ENCODE peak calls at places on chromosomes 1 and 21, in four cellular contexts. One of them, this sample, is unnamed. For H3K4me1, the result is how much of the 10 kb centered on the place peaks cover.

GRCh38 chr1:205994342-205994741 is 8.9 kb downstream of the RAB7B start:
- DNase-seq in uterus: no peak
- DNase-seq in mucosa of descending colon: no peak
- DNase-seq in GM23338: no peak
- DNase-seq in this sample: no peak

GRCh38 chr1:53121319-53122172 is 20.9 kb downstream of the SLC1A7 start:
- DNase-seq in uterus: peak
- DNase-seq in mucosa of descending colon: no peak
- DNase-seq in GM23338: no peak
- DNase-seq in this sample: no peak

GRCh38 chr21:44508426-44508710 is 31.6 kb downstream of the KRTAP10-1 start:
- DNase-seq in uterus: no peak
- DNase-seq in mucosa of descending colon: no peak
- DNase-seq in GM23338: no peak
- DNase-seq in this sample: no peak

GRCh38 chr1:10915594-10915993 is 96.9 kb upstream of the TARDBP start:
- DNase-seq in uterus: no peak
- DNase-seq in mucosa of descending colon: no peak
- DNase-seq in GM23338: no peak
- DNase-seq in this sample: peak

GRCh38 chr1:19682257-19682656 is 17.6 kb downstream of the HTR6 start:
- DNase-seq in uterus: no peak
- DNase-seq in mucosa of descending colon: no peak
- DNase-seq in GM23338: no peak
- DNase-seq in this sample: no peak

GRCh38 chr1:36612121-36612520 is 129.4 kb upstream of the CSF3R start:
- DNase-seq in uterus: no peak
- DNase-seq in mucosa of descending colon: no peak
- DNase-seq in GM23338: no peak
- DNase-seq in this sample: no peak

GRCh38 chr1:19038732-19039131 is 82.3 kb upstream of the IFFO2 start:
- DNase-seq in uterus: no peak
- DNase-seq in mucosa of descending colon: no peak
- DNase-seq in GM23338: no peak
- DNase-seq in this sample: peak

GRCh38 chr21:17903029-17903806 is 84.1 kb upstream of the C21orf91 start:
- DNase-seq in uterus: no peak
- DNase-seq in mucosa of descending colon: no peak
- DNase-seq in GM23338: peak
- DNase-seq in this sample: no peak

GRCh38 chr21:44801468-44802395 is at the start of gene UBE2G2:
- DNase-seq in uterus: peak
- DNase-seq in mucosa of descending colon: peak
- DNase-seq in GM23338: peak
- DNase-seq in this sample: peak

GRCh38 chr1:178055093-178055492 is 38.8 kb upstream of the RASAL2 start:
- DNase-seq in uterus: no peak
- DNase-seq in mucosa of descending colon: peak
- DNase-seq in GM23338: peak
- DNase-seq in this sample: no peak

GRCh38 chr1:24267003-24267402 is 52.2 kb upstream of the GRHL3 start:
- DNase-seq in uterus: no peak
- DNase-seq in mucosa of descending colon: peak
- DNase-seq in GM23338: no peak
- DNase-seq in this sample: no peak

DNA sequence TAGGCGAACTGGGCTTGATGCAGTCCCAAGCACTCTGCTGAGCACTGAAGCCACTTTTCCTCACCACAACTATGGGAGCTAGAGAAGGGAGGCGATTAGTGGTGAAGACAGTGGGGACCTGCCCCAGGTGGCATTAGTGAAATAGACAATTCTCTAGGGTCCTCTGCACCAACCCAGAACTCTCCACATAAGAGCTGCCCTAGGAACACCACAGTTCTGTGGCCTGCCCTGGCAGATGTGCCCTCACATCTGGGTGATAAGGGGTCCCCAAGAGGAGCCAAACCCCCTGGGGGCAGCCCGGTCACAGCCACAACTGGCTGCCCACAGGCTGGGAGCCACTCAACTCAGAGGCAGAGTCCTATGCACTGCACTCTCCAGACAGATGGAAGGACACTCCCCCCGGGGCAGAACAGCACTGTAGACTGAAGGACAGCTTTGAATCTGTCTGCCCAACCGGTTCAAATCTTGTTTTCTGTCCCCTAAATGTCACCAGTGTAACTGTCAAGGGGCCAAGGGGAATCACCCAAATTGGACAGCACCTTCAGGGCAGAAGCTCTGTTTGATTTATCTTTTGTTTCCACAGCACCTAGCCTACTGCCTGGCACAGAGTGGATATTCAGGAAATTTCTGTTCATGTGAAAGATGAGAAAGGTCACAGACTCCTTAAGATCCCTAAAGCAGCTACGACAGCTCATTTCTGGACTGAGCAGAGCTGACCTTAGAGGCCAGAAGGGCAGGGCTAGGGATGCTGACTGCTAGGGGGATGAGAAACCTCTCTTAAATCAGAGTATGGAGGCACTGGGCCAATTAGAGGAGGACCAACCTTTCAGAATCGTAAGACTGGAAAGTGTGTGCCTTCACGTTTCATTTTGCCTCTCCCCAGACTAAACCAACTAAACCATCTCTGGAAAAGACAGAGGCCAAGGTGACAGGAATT is 41.2 kb downstream of the ITPKB start:
- DNase-seq in uterus: no peak
- DNase-seq in mucosa of descending colon: no peak
- DNase-seq in GM23338: no peak
- DNase-seq in this sample: no peak
- H3K4me1 ChIP-seq in uterus: under half
- H3K4me1 ChIP-seq in mucosa of descending colon: under half
- H3K4me1 ChIP-seq in GM23338: under half
- H3K4me1 ChIP-seq in this sample: under half

GRCh38 chr1:41240806-41241747 is 1.0 kb downstream of the SCMH1 start:
- DNase-seq in uterus: peak
- DNase-seq in mucosa of descending colon: peak
- DNase-seq in GM23338: peak
- DNase-seq in this sample: peak

GRCh38 chr1:41242645-41243171 is 602 bp upstream of the SCMH1 start:
- DNase-seq in uterus: peak
- DNase-seq in mucosa of descending colon: no peak
- DNase-seq in GM23338: peak
- DNase-seq in this sample: no peak

GRCh38 chr1:41241748-41242644 is at the start of gene SCMH1:
- DNase-seq in uterus: peak
- DNase-seq in mucosa of descending colon: peak
- DNase-seq in GM23338: peak
- DNase-seq in this sample: peak

GRCh38 chr1:41238311-41239094 is 3.6 kb downstream of the SCMH1 start:
- DNase-seq in uterus: no peak
- DNase-seq in mucosa of descending colon: no peak
- DNase-seq in GM23338: no peak
- DNase-seq in this sample: no peak

GRCh38 chr1:41239988-41240610 is 2.0 kb downstream of the SCMH1 start:
- DNase-seq in uterus: peak
- DNase-seq in mucosa of descending colon: no peak
- DNase-seq in GM23338: no peak
- DNase-seq in this sample: no peak
- TF ChIP-seq CTCF in uterus: peak
- TF ChIP-seq CTCF in mucosa of descending colon: no peak
- TF ChIP-seq CTCF in GM23338: no peak
- TF ChIP-seq CTCF in this sample: peak

DNA sequence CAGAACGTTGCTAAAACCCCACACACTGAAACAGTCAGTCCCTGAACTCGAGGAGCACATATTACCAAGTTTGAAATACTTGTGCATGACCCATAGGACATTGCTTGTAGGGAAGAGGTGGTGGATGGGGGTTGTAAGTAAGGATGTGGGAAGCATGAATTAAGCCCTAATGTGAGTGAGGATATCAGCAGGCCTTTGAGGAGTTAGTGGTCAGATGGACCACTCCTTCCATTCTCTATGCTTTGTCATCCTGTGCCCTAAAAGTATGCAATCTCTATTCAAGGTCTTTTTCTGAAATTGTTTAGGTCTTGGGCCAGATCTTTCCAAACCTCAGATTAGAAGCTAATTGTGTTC is 70.9 kb upstream of the SAMSN1 start:
- DNase-seq in uterus: no peak
- DNase-seq in mucosa of descending colon: no peak
- DNase-seq in GM23338: peak
- DNase-seq in this sample: no peak
- H3K4me1 ChIP-seq in uterus: under half
- H3K4me1 ChIP-seq in mucosa of descending colon: under half
- H3K4me1 ChIP-seq in GM23338: half or more
- H3K4me1 ChIP-seq in this sample: under half

DNA sequence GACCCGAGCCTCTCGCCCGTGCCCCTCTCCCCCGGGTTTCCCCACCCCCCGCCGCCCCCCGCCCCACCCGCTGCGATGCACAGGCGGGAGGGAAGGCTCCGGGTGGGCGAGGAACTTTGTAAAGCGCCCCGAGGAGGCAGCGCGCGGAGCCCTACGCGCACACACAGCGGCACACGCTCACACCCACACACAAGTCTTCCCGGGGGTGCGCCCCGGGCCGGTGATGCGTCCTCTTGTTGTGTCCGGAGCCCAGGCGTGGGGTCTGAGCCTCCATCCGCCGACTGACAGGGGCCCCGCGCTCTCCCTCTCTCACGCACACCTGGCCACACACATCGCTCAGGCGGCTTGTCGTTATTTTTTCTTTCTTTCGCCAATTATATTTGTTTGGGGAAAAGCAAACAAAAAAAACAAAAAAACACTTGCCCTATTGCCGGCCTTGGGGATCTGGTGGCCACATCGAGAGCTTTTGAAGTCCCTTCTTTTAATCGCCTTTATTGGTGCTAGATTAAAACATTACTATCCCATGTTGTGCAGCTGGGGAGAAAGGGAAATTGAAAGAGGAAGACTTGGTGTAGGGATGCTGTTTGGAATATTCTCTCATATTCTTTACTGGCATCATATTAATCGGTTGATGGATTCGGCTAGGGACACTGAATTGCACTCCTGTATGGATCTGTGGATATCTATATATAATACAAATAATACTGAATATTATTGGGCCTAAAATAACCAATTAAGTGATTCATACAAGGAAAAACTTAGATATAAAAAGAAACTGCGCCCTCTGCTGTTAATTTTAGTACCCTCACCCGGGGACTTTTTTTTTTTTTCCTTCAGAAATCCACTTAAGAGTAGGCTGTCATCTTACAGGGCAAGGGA is 891 bp downstream of the NTNG1 start:
- DNase-seq in uterus: no peak
- DNase-seq in mucosa of descending colon: peak
- DNase-seq in GM23338: peak
- DNase-seq in this sample: peak
- TF ChIP-seq CTCF in uterus: peak
- TF ChIP-seq CTCF in mucosa of descending colon: no peak
- TF ChIP-seq CTCF in GM23338: no peak
- TF ChIP-seq CTCF in this sample: peak

GRCh38 chr1:8089535-8090228 is 63.6 kb upstream of the ERRFI1 start:
- DNase-seq in uterus: no peak
- DNase-seq in mucosa of descending colon: no peak
- DNase-seq in GM23338: no peak
- DNase-seq in this sample: no peak
- H3K4me1 ChIP-seq in uterus: under half
- H3K4me1 ChIP-seq in mucosa of descending colon: under half
- H3K4me1 ChIP-seq in GM23338: under half
- H3K4me1 ChIP-seq in this sample: under half

GRCh38 chr1:1035291-1035931 is 15.5 kb downstream of the AGRN start:
- DNase-seq in uterus: no peak
- DNase-seq in mucosa of descending colon: no peak
- DNase-seq in GM23338: no peak
- DNase-seq in this sample: no peak
- TF ChIP-seq CTCF in uterus: no peak
- TF ChIP-seq CTCF in mucosa of descending colon: no peak
- TF ChIP-seq CTCF in GM23338: peak
- TF ChIP-seq CTCF in this sample: no peak

GRCh38 chr1:207827488-207827830 is 75.6 kb downstream of the CD46 start:
- DNase-seq in uterus: no peak
- DNase-seq in mucosa of descending colon: no peak
- DNase-seq in GM23338: no peak
- DNase-seq in this sample: no peak

GRCh38 chr1:207826557-207827487 is 75.0 kb downstream of the CD46 start:
- DNase-seq in uterus: peak
- DNase-seq in mucosa of descending colon: peak
- DNase-seq in GM23338: no peak
- DNase-seq in this sample: peak

GRCh38 chr1:207828046-207828445 is 76.2 kb downstream of the CD46 start:
- DNase-seq in uterus: no peak
- DNase-seq in mucosa of descending colon: no peak
- DNase-seq in GM23338: no peak
- DNase-seq in this sample: no peak

GRCh38 chr1:207829576-207829975 is 77.7 kb downstream of the CD46 start:
- DNase-seq in uterus: no peak
- DNase-seq in mucosa of descending colon: no peak
- DNase-seq in GM23338: no peak
- DNase-seq in this sample: no peak

GRCh38 chr1:207828485-207829158 is 76.8 kb downstream of the CD46 start:
- DNase-seq in uterus: peak
- DNase-seq in mucosa of descending colon: peak
- DNase-seq in GM23338: peak
- DNase-seq in this sample: no peak
- H3K4me1 ChIP-seq in uterus: under half
- H3K4me1 ChIP-seq in mucosa of descending colon: under half
- H3K4me1 ChIP-seq in GM23338: under half
- H3K4me1 ChIP-seq in this sample: half or more

GRCh38 chr1:54377040-54377691 is 29.0 kb downstream of the SSBP3 start:
- DNase-seq in uterus: no peak
- DNase-seq in mucosa of descending colon: no peak
- DNase-seq in GM23338: no peak
- DNase-seq in this sample: no peak

GRCh38 chr1:54372978-54373377 is 33.2 kb downstream of the SSBP3 start:
- DNase-seq in uterus: no peak
- DNase-seq in mucosa of descending colon: no peak
- DNase-seq in GM23338: no peak
- DNase-seq in this sample: no peak

GRCh38 chr1:54374766-54375165 is 31.4 kb downstream of the SSBP3 start:
- DNase-seq in uterus: peak
- DNase-seq in mucosa of descending colon: no peak
- DNase-seq in GM23338: no peak
- DNase-seq in this sample: no peak

GRCh38 chr1:54376085-54377039 is 29.8 kb downstream of the SSBP3 start:
- DNase-seq in uterus: no peak
- DNase-seq in mucosa of descending colon: peak
- DNase-seq in GM23338: no peak
- DNase-seq in this sample: no peak

GRCh38 chr1:54375331-54376084 is 30.7 kb downstream of the SSBP3 start:
- DNase-seq in uterus: no peak
- DNase-seq in mucosa of descending colon: no peak
- DNase-seq in GM23338: peak
- DNase-seq in this sample: no peak
- TF ChIP-seq CTCF in uterus: no peak
- TF ChIP-seq CTCF in mucosa of descending colon: no peak
- TF ChIP-seq CTCF in GM23338: peak
- TF ChIP-seq CTCF in this sample: no peak

GRCh38 chr1:55717111-55717510 is 501.9 kb upstream of the USP24 start:
- DNase-seq in uterus: no peak
- DNase-seq in mucosa of descending colon: no peak
- DNase-seq in GM23338: no peak
- DNase-seq in this sample: no peak
- H3K4me1 ChIP-seq in uterus: under half
- H3K4me1 ChIP-seq in mucosa of descending colon: under half
- H3K4me1 ChIP-seq in GM23338: under half
- H3K4me1 ChIP-seq in this sample: under half

GRCh38 chr1:113219377-113219776 is 146.4 kb downstream of the LRIG2 start:
- DNase-seq in uterus: no peak
- DNase-seq in mucosa of descending colon: peak
- DNase-seq in GM23338: peak
- DNase-seq in this sample: no peak
- TF ChIP-seq CTCF in uterus: no peak
- TF ChIP-seq CTCF in mucosa of descending colon: peak
- TF ChIP-seq CTCF in GM23338: peak
- TF ChIP-seq CTCF in this sample: no peak